ENCODE peak calls at places on chromosome 4, in four cellular contexts. L is PC-3, O is fibroblast of lung, U is epithelial cell of esophagus. Z is an unnamed sample.

GRCh38 chr4:180059216-180059881 is 2183.9 kb upstream of the TENM3 start:
- DNase-seq in L (no peak), O (peak; percentile 8), U (no peak), Z (peak; percentile 59)

GRCh38 chr4:154073107-154073817 is 284.4 kb upstream of the SFRP2 start:
- DNase-seq in O (peak; percentile 69), L (peak; percentile 36), U (peak; percentile 64), Z (no peak)

GRCh38 chr4:146855761-146856160 is 89.9 kb downstream of the TTC29 start:
- DNase-seq in O (no peak), L (no peak), U (no peak), Z (no peak)

GRCh38 chr4:1137850-1138249 is 24.5 kb upstream of the RNF212 start:
- DNase-seq in U (no peak), O (no peak), L (no peak), Z (no peak)

GRCh38 chr4:134117785-134118184 is 83.8 kb downstream of the PABPC4L start:
- DNase-seq in O (no peak), U (no peak), L (no peak), Z (no peak)

GRCh38 chr4:118326585-118326984 is 26.2 kb downstream of the PRSS12 start:
- DNase-seq in O (no peak), U (no peak), L (no peak), Z (no peak)

GRCh38 chr4:13866881-13867280 is 239.4 kb upstream of the BOD1L1 start:
- DNase-seq in L (peak; percentile 24), U (no peak), O (peak; percentile 61), Z (no peak)

GRCh38 chr4:137545461-137545861 is 13.2 kb upstream of the PCDH18 start:
- DNase-seq in O (peak; percentile 90), U (no peak), L (no peak), Z (peak; percentile 77)

GRCh38 chr4:8915201-8916200 is 43.9 kb upstream of the HMX1 start:
- DNase-seq in L (no peak), O (no peak), U (no peak), Z (no peak)

GRCh38 chr4:25029479-25030282 is 1.1 kb downstream of the LGI2 start:
- DNase-seq in O (no peak), U (no peak), L (no peak), Z (no peak)
- H3K4me3 ChIP-seq in O (no peak overlapping the region), U (no peak overlapping the region), L (peak overlapping the region; percentile 43), Z (no peak overlapping the region)

GRCh38 chr4:87044511-87045369 is 109.9 kb downstream of the AFF1 start:
- DNase-seq in O (no peak), U (no peak), L (no peak), Z (peak; percentile 74)
- H3K4me3 ChIP-seq in O (no peak overlapping the region), U (no peak overlapping the region), L (no peak overlapping the region), Z (no peak overlapping the region)

GRCh38 chr4:54061067-54061466 is 3.3 kb downstream of the CHIC2 start:
- DNase-seq in O (no peak), U (no peak), L (no peak), Z (no peak)

GRCh38 chr4:54063224-54063623 is 1.2 kb downstream of the CHIC2 start:
- DNase-seq in U (peak; percentile 57), O (peak; percentile 63), L (peak; percentile 70), Z (no peak)

GRCh38 chr4:54062392-54062791 is 2.0 kb downstream of the CHIC2 start:
- DNase-seq in O (no peak), L (no peak), U (no peak), Z (no peak)

GRCh38 chr4:54063737-54064316 is 578 bp downstream of the CHIC2 start:
- DNase-seq in O (peak; percentile 36), L (peak; percentile 27), U (peak; percentile 27), Z (peak; percentile 62)

GRCh38 chr4:54061873-54062272 is 2.5 kb downstream of the CHIC2 start:
- DNase-seq in O (no peak), L (no peak), U (no peak), Z (no peak)
- H3K4me3 ChIP-seq in O (peak overlapping the region; percentile 91), L (peak overlapping the region; percentile 43), U (peak overlapping the region; percentile 86), Z (no peak overlapping the region)

GRCh38 chr4:63492515-63492914 is 916.7 kb downstream of the TECRL start:
- DNase-seq in O (no peak), U (no peak), L (no peak), Z (peak; percentile 17)
- H3K4me3 ChIP-seq in O (no peak overlapping the region), U (no peak overlapping the region), L (no peak overlapping the region), Z (no peak overlapping the region)

DNA sequence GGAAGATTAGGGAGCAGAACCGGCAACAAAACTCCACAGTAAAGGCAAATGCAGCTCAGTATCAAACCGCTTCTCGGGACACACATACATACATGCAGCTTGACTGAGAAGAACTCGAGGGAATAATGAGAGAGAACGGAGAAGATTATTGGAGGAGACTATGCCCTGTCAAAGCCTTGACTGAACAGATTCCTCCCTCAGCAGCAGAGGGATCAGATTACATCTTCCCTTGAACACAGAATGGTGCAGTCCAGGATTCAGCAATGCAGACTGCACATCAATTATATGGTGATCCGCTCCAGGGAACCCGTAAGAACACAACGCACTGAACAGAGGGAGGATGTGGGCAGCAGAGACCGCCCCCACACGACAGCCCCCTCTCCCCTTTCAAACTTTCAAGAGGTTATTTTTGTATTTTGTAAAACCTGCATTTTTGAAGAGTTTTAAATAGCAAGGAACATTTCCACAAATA is 183.2 kb downstream of the FBXW7 start:
- DNase-seq in O (peak; percentile 99), L (peak; percentile 87), U (peak; percentile 96), Z (peak; percentile 67)
- H3K4me3 ChIP-seq in O (peak overlapping the region; percentile 69), L (peak overlapping the region; percentile 68), U (peak overlapping the region; percentile 86), Z (no peak overlapping the region)

DNA sequence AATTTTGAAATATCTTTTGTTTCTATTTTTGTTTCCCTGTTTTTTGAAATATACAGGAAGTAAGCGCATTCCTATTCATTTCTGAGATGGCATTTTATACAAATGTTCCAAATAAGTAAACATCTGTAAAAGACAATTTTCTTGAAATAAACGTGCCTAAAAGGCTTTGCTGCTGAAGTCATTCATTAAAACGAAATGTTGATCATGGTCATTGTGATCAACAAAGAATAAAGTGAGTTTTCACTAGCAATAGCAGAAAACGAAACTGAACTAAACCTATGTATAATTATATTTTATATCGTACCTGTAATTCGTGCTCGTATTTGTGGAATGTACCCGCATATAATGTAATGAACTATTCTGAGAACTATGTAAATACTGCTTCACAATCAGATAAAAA is 221.2 kb downstream of the MGST2 start:
- DNase-seq in U (no peak), L (no peak), O (no peak), Z (no peak)
- H3K4me3 ChIP-seq in U (peak overlapping the region; percentile 34), L (peak overlapping the region; percentile 73), O (peak overlapping the region; percentile 73), Z (no peak overlapping the region)

DNA sequence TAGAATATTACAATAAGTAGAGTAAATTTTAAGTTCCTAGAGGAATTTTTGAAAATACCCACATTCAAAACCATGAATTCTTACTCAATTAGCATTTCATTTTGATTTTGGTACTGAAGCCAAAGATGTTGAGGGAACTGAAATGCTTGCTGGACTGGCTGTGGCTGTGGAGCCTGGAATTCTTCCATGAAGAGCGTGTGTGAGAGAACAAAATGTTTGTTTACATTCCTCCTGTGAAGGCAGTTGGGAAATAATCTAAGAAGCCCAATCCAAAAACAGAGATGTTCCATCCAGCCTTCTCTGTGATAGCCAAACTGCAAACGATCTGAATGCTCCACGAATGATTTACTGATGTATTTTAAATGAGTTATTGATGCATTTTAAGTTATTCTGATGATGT is 3.8 kb upstream of the ADH1B start:
- DNase-seq in O (peak; percentile 17), L (no peak), U (peak; percentile 0), Z (no peak)
- H3K4me3 ChIP-seq in O (no peak overlapping the region), L (no peak overlapping the region), U (no peak overlapping the region), Z (no peak overlapping the region)

GRCh38 chr4:38672247-38673071 is 8.5 kb downstream of the KLF3 start:
- DNase-seq in L (no peak), O (no peak), U (no peak), Z (peak; percentile 75)

GRCh38 chr4:38675167-38676121 is 11.4 kb downstream of the KLF3 start:
- DNase-seq in O (peak; percentile 79), L (peak; percentile 87), U (peak; percentile 81), Z (peak; percentile 84)

GRCh38 chr4:38673109-38673978 is 9.3 kb downstream of the KLF3 start:
- DNase-seq in U (peak; percentile 91), L (peak; percentile 71), O (peak; percentile 34), Z (no peak)

GRCh38 chr4:38676986-38677385 is 13.0 kb downstream of the KLF3 start:
- DNase-seq in U (no peak), O (no peak), L (no peak), Z (no peak)

DNA sequence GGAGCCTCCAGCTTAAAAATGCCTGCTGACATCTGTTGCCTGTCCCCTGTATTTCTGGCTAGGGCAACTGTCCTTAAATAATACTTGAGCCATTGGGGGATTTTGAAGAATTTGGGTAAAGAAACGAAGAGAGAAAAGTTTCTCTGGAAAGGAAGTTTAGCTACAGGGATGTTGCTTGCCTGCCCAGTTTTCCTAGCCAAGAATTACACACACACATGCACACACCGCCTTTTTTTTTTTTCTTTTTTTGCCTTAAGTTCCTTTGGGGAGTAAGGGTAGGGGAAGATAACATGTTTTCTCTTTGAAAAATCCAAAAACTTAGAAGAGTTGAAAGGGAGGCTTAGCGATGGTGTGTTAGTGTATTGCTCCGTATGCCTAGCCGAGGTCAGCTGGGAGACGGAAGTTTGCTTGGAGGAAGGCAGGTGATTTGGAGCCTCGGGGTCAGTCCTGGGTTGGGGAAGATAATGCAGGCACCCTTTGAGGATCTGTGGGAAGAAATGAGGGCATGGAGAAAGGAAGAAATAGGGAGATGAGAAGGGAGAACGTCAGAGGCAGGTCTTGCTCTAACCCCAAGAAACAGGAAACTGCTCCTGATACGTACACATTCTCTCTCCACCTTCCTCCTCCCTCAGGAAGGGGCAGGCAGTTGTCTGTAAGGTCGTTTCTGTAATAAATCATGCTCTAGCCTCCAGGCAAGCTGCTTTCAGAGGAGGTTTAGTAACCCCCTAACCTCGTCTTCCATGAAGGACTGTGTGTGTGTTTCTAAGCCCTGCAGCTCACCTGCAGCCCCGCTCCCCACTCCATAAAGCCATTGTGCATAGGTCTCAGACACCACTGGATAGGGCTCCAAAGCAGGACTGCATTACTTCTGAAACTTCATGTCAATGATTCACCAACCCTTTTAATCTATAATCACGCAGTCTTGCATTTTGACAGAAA is 10.5 kb downstream of the KLF3 start:
- DNase-seq in O (peak; percentile 28), U (peak; percentile 48), L (peak; percentile 45), Z (peak; percentile 59)
- H3K4me3 ChIP-seq in O (no peak overlapping the region), U (peak overlapping the region; percentile 34), L (peak overlapping the region; percentile 46), Z (no peak overlapping the region)

GRCh38 chr4:90002406-90003040 is 107.9 kb downstream of the MMRN1 start:
- DNase-seq in L (no peak), O (no peak), U (no peak), Z (no peak)

GRCh38 chr4:90012918-90013317 is 114.3 kb upstream of the CCSER1 start:
- DNase-seq in U (no peak), O (no peak), L (no peak), Z (no peak)

DNA sequence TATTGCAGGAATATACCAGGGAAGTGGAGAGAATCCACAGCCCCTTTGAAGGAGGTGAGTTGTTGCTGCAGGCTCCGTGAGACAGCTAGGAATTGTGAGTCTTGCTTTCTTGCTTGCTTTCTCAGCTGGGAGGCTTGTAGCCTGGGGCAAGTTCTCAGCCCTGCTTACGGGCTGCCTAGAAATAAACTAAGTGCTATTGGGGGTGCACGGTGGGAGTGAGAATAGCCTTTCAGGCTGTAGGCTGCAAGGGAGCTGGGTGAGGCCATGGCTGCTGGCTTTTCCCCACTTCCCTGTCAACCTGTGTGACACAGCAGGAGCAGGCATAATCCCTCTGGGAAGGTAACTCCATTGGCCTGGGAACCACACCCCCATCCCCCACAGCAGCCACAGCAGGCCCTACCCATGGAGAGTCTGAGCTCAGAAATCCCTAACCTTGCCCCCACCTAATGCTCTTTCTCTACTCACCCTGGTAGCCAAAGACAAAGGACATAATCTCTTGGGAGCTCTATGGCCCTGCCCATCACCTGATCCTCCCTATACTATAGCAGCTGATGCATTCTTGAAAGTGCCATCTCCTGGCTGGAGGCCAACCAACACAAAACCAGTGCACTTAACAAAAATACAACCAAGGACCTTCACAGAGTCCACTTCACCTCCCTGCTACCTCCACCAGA is 113.0 kb downstream of the MMRN1 start:
- DNase-seq in U (no peak), L (no peak), O (no peak), Z (peak; percentile 54)
- H3K4me3 ChIP-seq in U (no peak overlapping the region), L (no peak overlapping the region), O (no peak overlapping the region), Z (no peak overlapping the region)

GRCh38 chr4:176229645-176230044 is 34.3 kb upstream of the SPATA4 start:
- DNase-seq in U (no peak), L (no peak), O (no peak), Z (no peak)
- H3K4me3 ChIP-seq in U (no peak overlapping the region), L (no peak overlapping the region), O (no peak overlapping the region), Z (no peak overlapping the region)

Z was measured in mesendoderm.